ENCODE peak calls at places on chromosomes 12 and 14, in six cellular contexts. F, Y, C, W, B and O are unnamed samples.

GRCh38 chr12:88579941-88580871 is at the start of gene KITLG:
- DNase-seq in Y (peak), B (peak), C (peak), W (peak), F (peak), O (peak)

GRCh38 chr14:90454041-90455000 is 57.5 kb downstream of the CALM1 start:
- DNase-seq in W (peak), Y (peak), C (peak), F (peak), B (peak), O (peak)

GRCh38 chr12:47775100-47775911 is 2.3 kb downstream of the SLC48A1 start:
- DNase-seq in F (no peak), W (no peak), Y (peak), B (peak), C (no peak), O (no peak)

GRCh38 chr12:28164644-28165313 is 25.5 kb upstream of the CCDC91 start:
- DNase-seq in C (no peak), F (no peak), Y (no peak), W (no peak), B (no peak), O (peak)

GRCh38 chr14:99121027-99121875 is 150.7 kb downstream of the BCL11B start:
- DNase-seq in C (no peak), Y (no peak), B (no peak), F (peak), W (no peak), O (no peak)

GRCh38 chr14:21070083-21070609 is at the start of gene ARHGEF40:
- DNase-seq in B (no peak), Y (peak), F (peak), C (peak), W (peak), O (peak)

GRCh38 chr14:60222820-60223219 is 26.2 kb upstream of the PPM1A start:
- DNase-seq in F (peak), B (peak), W (peak), C (no peak), Y (peak), O (peak)

GRCh38 chr14:34470319-34470718 is 8.3 kb upstream of the SPTSSA start:
- DNase-seq in W (no peak), Y (no peak), F (no peak), C (no peak), B (no peak), O (no peak)

GRCh38 chr14:78997811-78998210 is 827.6 kb downstream of the NRXN3 start:
- DNase-seq in B (peak), Y (peak), C (no peak), W (no peak), F (peak), O (peak)

GRCh38 chr12:83145325-83145724 is 458.6 kb downstream of the TMTC2 start:
- DNase-seq in F (peak), B (no peak), Y (no peak), C (no peak), W (no peak), O (no peak)

GRCh38 chr12:124829708-124830304 is 33.9 kb downstream of the SCARB1 start:
- DNase-seq in B (no peak), C (no peak), W (no peak), F (no peak), Y (no peak), O (no peak)

GRCh38 chr12:70043490-70044138 is 199.6 kb upstream of the CNOT2 start:
- DNase-seq in W (no peak), B (no peak), C (no peak), F (peak), Y (no peak), O (no peak)

GRCh38 chr14:61227893-61228591 is 53.1 kb downstream of the TMEM30B start:
- DNase-seq in Y (no peak), F (no peak), W (no peak), C (no peak), B (no peak), O (no peak)

GRCh38 chr12:89252284-89252683 is 100.0 kb downstream of the DUSP6 start:
- DNase-seq in W (no peak), Y (no peak), B (no peak), F (no peak), C (no peak), O (no peak)

GRCh38 chr14:61923348-61923747 is 161.1 kb downstream of the SNAPC1 start:
- DNase-seq in C (peak), Y (no peak), F (no peak), B (no peak), W (no peak), O (no peak)

GRCh38 chr14:95474941-95475340 is 41.5 kb downstream of the SYNE3 start:
- DNase-seq in C (no peak), Y (no peak), F (no peak), W (no peak), B (no peak), O (no peak)